ENCODE peak calls at places on chromosomes 13 and 19, in five cellular contexts. G is type B pancreatic cell, C is fibroblast of the aortic adventitia, M is skeletal muscle cell, A is colonic mucosa. B is an unnamed sample.

GRCh38 chr13:50406831-50407230 is 391.6 kb downstream of the KCNRG start:
- DNase-seq in G (no peak), C (no peak), M (no peak), A (no peak), B (no peak)

GRCh38 chr19:32675720-32676185 is at the start of gene RGS9BP:
- DNase-seq in G (no peak), C (peak; percentile 65), M (no peak), A (peak; percentile 86), B (no peak)

GRCh38 chr13:50375792-50376191 is 360.5 kb downstream of the KCNRG start:
- DNase-seq in G (no peak), C (peak; percentile 69), M (no peak), A (no peak), B (no peak)

GRCh38 chr13:33953203-33953602 is 135.3 kb downstream of the RFC3 start:
- DNase-seq in G (no peak), C (peak; percentile 88), M (peak; percentile 17), A (no peak), B (peak; percentile 26)

GRCh38 chr19:18424890-18425514 is 5.8 kb downstream of the SSBP4 start:
- DNase-seq in G (no peak), C (no peak), M (no peak), A (no peak), B (no peak)

GRCh38 chr19:10805075-10805757 is 30.8 kb downstream of the TMED1 start:
- DNase-seq in G (no peak), C (no peak), M (no peak), A (no peak), B (no peak)

GRCh38 chr19:7925171-7925837 is 631 bp downstream of the CTXN1 start:
- DNase-seq in G (peak; percentile 95), C (peak; percentile 68), M (no peak), A (peak; percentile 71), B (no peak)

GRCh38 chr13:46050771-46051170 is 1.8 kb downstream of the ZC3H13 start:
- DNase-seq in G (no peak), C (no peak), M (no peak), A (no peak), B (no peak)

B was measured in non-pigmented ciliary epithelial cell.